ENCODE peak calls at places on chromosome 22, in eight cellular contexts. C is smooth muscle cell of the brain vasculature; I is endodermal cell; O is RKO; J is GF-D8; F is kidney tubule cell; S is stimulated activated CD4-positive, alpha-beta T cell treated with anti-CD3 and anti-CD28 coated beads, Interleukin-4, amount 100 ng/mL, for 24 hours; V is progenitor cell of endocrine pancreas. Q is an unnamed sample.

GRCh38 chr22:40764743-40765441 is 54.3 kb downstream of the SLC25A17 start:
- DNase-seq in S (peak; percentile 8), V (no peak), J (no peak), C (no peak), I (no peak), O (no peak), F (no peak), Q (no peak)

GRCh38 chr22:18081416-18081815 is 3.6 kb downstream of the PEX26 start:
- DNase-seq in S (no peak), C (no peak), J (no peak), I (no peak), V (no peak), F (no peak), O (no peak), Q (no peak)

GRCh38 chr22:48979482-48979881 is 848.2 kb downstream of the BRD1 start:
- DNase-seq in S (no peak), C (no peak), V (no peak), F (no peak), J (no peak), I (peak; percentile 86), O (peak; percentile 30), Q (no peak)

GRCh38 chr22:22682196-22682595 is 37.8 kb downstream of the GGTLC2 start:
- DNase-seq in I (no peak), S (no peak), F (no peak), O (no peak), J (no peak), C (no peak), V (no peak), Q (no peak)

GRCh38 chr22:22930571-22931556 is 43.2 kb downstream of the IGLL5 start:
- DNase-seq in O (no peak), V (no peak), C (no peak), F (no peak), J (no peak), I (no peak), S (no peak), Q (no peak)

GRCh38 chr22:26800858-26801257 is 143.5 kb downstream of the MIAT start:
- DNase-seq in O (no peak), C (no peak), F (no peak), J (no peak), S (no peak), I (peak; percentile 89), V (peak; percentile 15), Q (peak; percentile 71)

GRCh38 chr22:44396727-44397722 is 84.3 kb upstream of the SHISAL1 start:
- DNase-seq in F (peak; percentile 17), O (no peak), I (no peak), J (no peak), C (no peak), S (no peak), V (peak; percentile 7), Q (no peak)

GRCh38 chr22:36253523-36254490 is 874 bp downstream of the APOL1 start:
- DNase-seq in S (peak; percentile 62), O (no peak), I (no peak), C (no peak), J (no peak), V (no peak), F (no peak), Q (no peak)

GRCh38 chr22:40665312-40665711 is 14.0 kb upstream of the MCHR1 start:
- DNase-seq in J (no peak), I (no peak), S (no peak), F (no peak), V (no peak), O (no peak), C (no peak), Q (no peak)

GRCh38 chr22:37000676-37001534 is 18.3 kb downstream of the TST start:
- DNase-seq in F (no peak), O (no peak), C (no peak), S (no peak), I (no peak), V (no peak), J (no peak), Q (no peak)

GRCh38 chr22:26534166-26534855 is 22.0 kb upstream of the TFIP11 start:
- DNase-seq in S (no peak), I (no peak), O (no peak), C (no peak), J (no peak), F (no peak), V (no peak), Q (no peak)

GRCh38 chr22:17829691-17830040 is 55.4 kb upstream of the BID start:
- DNase-seq in V (no peak), S (no peak), O (no peak), I (no peak), F (no peak), J (no peak), C (no peak), Q (no peak)

GRCh38 chr22:28146401-28147304 is 227.6 kb upstream of the PITPNB start:
- DNase-seq in J (no peak), O (no peak), I (no peak), V (no peak), F (no peak), C (no peak), S (no peak), Q (no peak)

GRCh38 chr22:27065259-27065658 is 407.9 kb downstream of the MIAT start:
- DNase-seq in J (no peak), V (no peak), I (no peak), C (no peak), F (no peak), O (no peak), S (no peak), Q (no peak)

GRCh38 chr22:28034145-28034759 is 115.2 kb upstream of the PITPNB start:
- DNase-seq in F (no peak), S (no peak), C (no peak), V (no peak), I (peak; percentile 31), O (no peak), J (no peak), Q (no peak)

GRCh38 chr22:35299217-35299716 is 427 bp upstream of the TOM1 start:
- DNase-seq in V (no peak), J (peak; percentile 47), C (no peak), F (peak; percentile 14), S (no peak), I (no peak), O (peak; percentile 19), Q (no peak)

GRCh38 chr22:45208993-45209838 is 31.5 kb downstream of the KIAA0930 start:
- DNase-seq in F (peak; percentile 42), V (no peak), S (peak; percentile 26), C (peak; percentile 36), O (peak; percentile 13), I (peak; percentile 91), J (no peak), Q (peak; percentile 58)

Q was measured in H4.